ENCODE peak calls at places on chromosomes 5 and 9, in four cellular contexts. X is sigmoid colon, Y is H1, F is GM12878. Q is an unnamed sample.
A peak's percentile ranks its signal among the peaks of the same experiment; 100 is the strongest.

GRCh38 chr9:116008278-116008677 is 145.3 kb upstream of the PAPPA start:
- DNase-seq in X (no peak), Y (no peak), F (no peak), Q (no peak)

GRCh38 chr5:74432240-74432639 is 208.3 kb downstream of the ENC1 start:
- DNase-seq in X (no peak), Y (no peak), F (no peak), Q (no peak)

GRCh38 chr9:91494751-91495150 is 71.1 kb upstream of the NFIL3 start:
- DNase-seq in X (no peak), Y (no peak), F (no peak), Q (no peak)

GRCh38 chr5:81768960-81769452 is 18.1 kb upstream of the SSBP2 start:
- DNase-seq in X (no peak), Y (no peak), F (no peak), Q (no peak)

GRCh38 chr5:138603521-138603920 is 28.3 kb upstream of the HSPA9 start:
- DNase-seq in X (no peak), Y (no peak), F (peak; percentile 58), Q (no peak)

GRCh38 chr5:757346-757930 is 27.1 kb downstream of the ZDHHC11B start:
- DNase-seq in X (peak; percentile 63), Y (peak; percentile 54), F (no peak), Q (peak; percentile 76)

GRCh38 chr5:65102826-65103673 is 334.3 kb downstream of the CWC27 start:
- DNase-seq in X (peak; percentile 85), Y (peak; percentile 75), F (no peak), Q (peak; percentile 94)

GRCh38 chr9:91898451-91899433 is 51.3 kb downstream of the ROR2 start:
- DNase-seq in X (peak; percentile 92), Y (no peak), F (no peak), Q (peak; percentile 36)

GRCh38 chr5:134034326-134034725 is 29.6 kb upstream of the VDAC1 start:
- DNase-seq in X (no peak), Y (no peak), F (no peak), Q (no peak)

GRCh38 chr9:14713187-14713799 is 9.2 kb downstream of the CER1 start:
- DNase-seq in X (no peak), Y (no peak), F (no peak), Q (no peak)

GRCh38 chr5:11385901-11386293 is 518.3 kb downstream of the CTNND2 start:
- DNase-seq in X (no peak), Y (peak; percentile 69), F (no peak), Q (no peak)

GRCh38 chr9:101711330-101711941 is 27.0 kb downstream of the GRIN3A start:
- DNase-seq in X (no peak), Y (peak; percentile 85), F (no peak), Q (no peak)

GRCh38 chr9:115845648-115846312 is 307.8 kb upstream of the PAPPA start:
- DNase-seq in X (peak; percentile 81), Y (no peak), F (no peak), Q (no peak)

GRCh38 chr9:128218172-128218517 is 15.0 kb downstream of the DNM1 start:
- DNase-seq in X (no peak), Y (no peak), F (no peak), Q (no peak)

GRCh38 chr5:179836225-179837019 is 15.7 kb downstream of the SQSTM1 start:
- DNase-seq in X (peak; percentile 77), Y (no peak), F (no peak), Q (no peak)

GRCh38 chr9:17962747-17963146 is 383.9 kb downstream of the SH3GL2 start:
- DNase-seq in X (no peak), Y (no peak), F (no peak), Q (no peak)

GRCh38 chr5:177330991-177331837 is 19.5 kb upstream of the MXD3 start:
- DNase-seq in X (no peak), Y (no peak), F (no peak), Q (no peak)

DNA sequence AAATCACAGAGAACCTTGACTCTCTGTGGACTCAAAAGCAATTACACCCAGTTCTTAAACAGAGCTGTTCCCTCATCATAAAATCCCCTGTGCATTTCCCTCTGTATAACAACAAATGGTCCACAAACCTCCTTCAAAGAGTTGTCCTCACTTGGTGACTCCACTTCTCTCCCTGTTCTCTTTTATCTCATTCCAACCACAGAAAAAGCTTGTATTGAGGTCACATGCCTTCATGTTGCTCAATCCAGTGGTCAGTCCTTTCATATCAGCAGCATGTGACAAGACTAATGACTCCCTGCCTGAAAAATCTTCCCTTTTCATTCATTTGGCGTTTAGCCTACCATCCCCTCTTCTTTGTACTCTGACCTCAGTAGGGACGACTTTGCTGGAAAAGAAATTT is 158.0 kb downstream of the DEPDC1B start:
- DNase-seq in X (no peak), Y (no peak), F (peak; percentile 41), Q (no peak)
- TF ChIP-seq POLR2AphosphoS5 in X (peak; percentile 35), Y (no peak), F (no peak), Q (no peak)

GRCh38 chr9:94728719-94729118 is 2.2 kb downstream of the AOPEP start:
- DNase-seq in X (no peak), Y (peak; percentile 13), F (no peak), Q (no peak)

GRCh38 chr9:94721754-94722153 is 4.7 kb upstream of the AOPEP start:
- DNase-seq in X (no peak), Y (no peak), F (no peak), Q (no peak)

GRCh38 chr9:94725293-94725692 is 1.2 kb upstream of the AOPEP start:
- DNase-seq in X (no peak), Y (no peak), F (no peak), Q (no peak)

GRCh38 chr9:94729199-94729598 is 2.7 kb downstream of the AOPEP start:
- DNase-seq in X (no peak), Y (peak; percentile 36), F (no peak), Q (no peak)

DNA sequence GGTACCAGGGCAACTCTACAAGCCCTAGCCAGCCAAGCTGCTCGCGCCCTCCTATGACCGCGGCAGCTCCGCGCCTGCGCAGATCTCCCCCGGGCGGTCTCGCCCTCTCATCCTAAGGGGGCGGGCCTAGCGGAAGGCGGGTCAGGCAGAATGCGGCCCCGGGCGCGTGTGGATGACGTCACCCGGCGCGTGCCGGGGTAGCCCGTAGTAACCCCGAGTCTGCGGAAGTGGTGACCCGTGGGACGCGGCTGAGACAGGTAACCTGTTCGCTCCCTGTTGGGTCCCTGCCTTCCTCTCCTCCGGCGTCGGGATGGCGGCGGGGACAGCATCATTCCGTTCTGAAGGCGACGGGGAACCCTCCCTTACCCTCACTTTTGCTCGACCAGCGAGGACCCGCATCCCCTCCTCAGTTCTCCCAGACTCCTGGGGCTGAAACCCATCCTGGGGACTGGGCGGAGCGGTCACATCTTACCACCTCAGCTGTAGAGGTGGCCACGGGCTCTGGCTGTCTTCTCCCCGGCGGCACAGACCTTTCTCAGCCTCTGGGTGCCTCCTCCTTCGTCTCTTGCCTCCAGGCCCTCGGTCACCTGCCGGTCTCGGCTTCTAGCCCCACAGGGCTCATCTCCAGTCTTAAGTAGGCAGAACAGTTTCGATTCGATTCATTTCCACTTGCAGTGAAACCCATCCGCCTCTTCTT is at the start of gene AOPEP:
- DNase-seq in X (peak; percentile 99), Y (peak; percentile 100), F (peak; percentile 86), Q (peak; percentile 100)
- TF ChIP-seq EP300 in X (no peak), Y (peak; percentile 66), F (peak; percentile 8), Q (no peak)

GRCh38 chr5:1797855-1798254 is 1.8 kb downstream of the MRPL36 start:
- DNase-seq in X (peak; percentile 44), Y (no peak), F (no peak), Q (no peak)

GRCh38 chr5:1799110-1799601 is 481 bp downstream of the MRPL36 start:
- DNase-seq in X (no peak), Y (no peak), F (no peak), Q (peak; percentile 20)

GRCh38 chr5:1801061-1801953 is at the start of gene NDUFS6:
- DNase-seq in X (peak; percentile 86), Y (peak; percentile 85), F (no peak), Q (peak; percentile 83)

GRCh38 chr5:1800470-1801060 is 642 bp upstream of the NDUFS6 start:
- DNase-seq in X (no peak), Y (no peak), F (no peak), Q (no peak)

GRCh38 chr5:1799602-1800469 is at the start of gene MRPL36:
- DNase-seq in X (peak; percentile 96), Y (peak; percentile 89), F (no peak), Q (peak; percentile 99)
- TF ChIP-seq POLR2A in X (peak; percentile 73), Y (no peak), F (peak; percentile 88), Q (peak; percentile 63)

GRCh38 chr9:112174223-112174964 is 703 bp downstream of the SUSD1 start:
- DNase-seq in X (no peak), Y (no peak), F (peak; percentile 30), Q (peak; percentile 95)
- TF ChIP-seq POLR2AphosphoS5 in X (no peak), Y (no peak), F (no peak), Q (no peak)

GRCh38 chr5:118173340-118173739 is 815.0 kb downstream of the DTWD2 start:
- DNase-seq in X (no peak), Y (no peak), F (no peak), Q (no peak)
- TF ChIP-seq EP300 in X (no peak), Y (no peak), F (no peak), Q (no peak)

Q was measured in upper lobe of left lung.